ENCODE peak calls at places on chromosomes 11 and 22, in eight cellular contexts. One of them, this sample, is unnamed.

GRCh38 chr11:69049490-69049867 is 747 bp downstream of the TPCN2 start:
- DNase-seq in HAP-1: no peak
- DNase-seq in nephron progenitor cell: no peak
- DNase-seq in stimulated activated naive CD4-positive, alpha-beta T cell: no peak
- DNase-seq in GM10248: no peak
- DNase-seq in fibroblast of lung: no peak
- DNase-seq in myocyte: no peak
- DNase-seq in cardiac septum: no peak
- DNase-seq in this sample: no peak

GRCh38 chr11:47786373-47786772 is 19.2 kb upstream of the FNBP4 start:
- DNase-seq in HAP-1: peak; percentile 23
- DNase-seq in nephron progenitor cell: no peak
- DNase-seq in stimulated activated naive CD4-positive, alpha-beta T cell: no peak
- DNase-seq in GM10248: no peak
- DNase-seq in fibroblast of lung: peak; percentile 11
- DNase-seq in myocyte: peak; percentile 24
- DNase-seq in cardiac septum: no peak
- DNase-seq in this sample: no peak

GRCh38 chr11:120182790-120183491 is 27.9 kb upstream of the OAF start:
- DNase-seq in HAP-1: peak; percentile 68
- DNase-seq in nephron progenitor cell: peak; percentile 50
- DNase-seq in stimulated activated naive CD4-positive, alpha-beta T cell: no peak
- DNase-seq in GM10248: no peak
- DNase-seq in fibroblast of lung: no peak
- DNase-seq in myocyte: peak; percentile 35
- DNase-seq in cardiac septum: peak; percentile 67
- DNase-seq in this sample: peak; percentile 51

GRCh38 chr11:69293087-69293486 is 868 bp upstream of the MYEOV start:
- DNase-seq in HAP-1: no peak
- DNase-seq in nephron progenitor cell: no peak
- DNase-seq in stimulated activated naive CD4-positive, alpha-beta T cell: no peak
- DNase-seq in GM10248: no peak
- DNase-seq in fibroblast of lung: no peak
- DNase-seq in myocyte: no peak
- DNase-seq in cardiac septum: no peak
- DNase-seq in this sample: peak; percentile 41

GRCh38 chr11:68261749-68262543 is 9.8 kb downstream of the C11orf24 start:
- DNase-seq in HAP-1: no peak
- DNase-seq in nephron progenitor cell: no peak
- DNase-seq in stimulated activated naive CD4-positive, alpha-beta T cell: no peak
- DNase-seq in GM10248: no peak
- DNase-seq in fibroblast of lung: no peak
- DNase-seq in myocyte: no peak
- DNase-seq in cardiac septum: no peak
- DNase-seq in this sample: no peak

GRCh38 chr22:46892866-46893265 is 130.4 kb downstream of the TBC1D22A start:
- DNase-seq in HAP-1: no peak
- DNase-seq in nephron progenitor cell: no peak
- DNase-seq in stimulated activated naive CD4-positive, alpha-beta T cell: no peak
- DNase-seq in GM10248: no peak
- DNase-seq in fibroblast of lung: no peak
- DNase-seq in myocyte: no peak
- DNase-seq in cardiac septum: no peak
- DNase-seq in this sample: no peak

GRCh38 chr11:20364412-20364792 is 888 bp downstream of the HTATIP2 start:
- DNase-seq in HAP-1: no peak
- DNase-seq in nephron progenitor cell: no peak
- DNase-seq in stimulated activated naive CD4-positive, alpha-beta T cell: no peak
- DNase-seq in GM10248: no peak
- DNase-seq in fibroblast of lung: no peak
- DNase-seq in myocyte: no peak
- DNase-seq in cardiac septum: no peak
- DNase-seq in this sample: no peak

GRCh38 chr11:33515347-33515746 is 185.3 kb downstream of the C11orf91 start:
- DNase-seq in HAP-1: no peak
- DNase-seq in nephron progenitor cell: no peak
- DNase-seq in stimulated activated naive CD4-positive, alpha-beta T cell: no peak
- DNase-seq in GM10248: peak; percentile 23
- DNase-seq in fibroblast of lung: no peak
- DNase-seq in myocyte: no peak
- DNase-seq in cardiac septum: peak; percentile 79
- DNase-seq in this sample: no peak

GRCh38 chr11:2194877-2195755 is 23.5 kb upstream of the TH start:
- DNase-seq in HAP-1: peak; percentile 79
- DNase-seq in nephron progenitor cell: peak; percentile 89
- DNase-seq in stimulated activated naive CD4-positive, alpha-beta T cell: peak; percentile 14
- DNase-seq in GM10248: peak; percentile 69
- DNase-seq in fibroblast of lung: peak; percentile 28
- DNase-seq in myocyte: peak; percentile 87
- DNase-seq in cardiac septum: no peak
- DNase-seq in this sample: peak; percentile 31

GRCh38 chr11:17026487-17027082 is 12.4 kb upstream of the PLEKHA7 start:
- DNase-seq in HAP-1: no peak
- DNase-seq in nephron progenitor cell: no peak
- DNase-seq in stimulated activated naive CD4-positive, alpha-beta T cell: no peak
- DNase-seq in GM10248: no peak
- DNase-seq in fibroblast of lung: no peak
- DNase-seq in myocyte: no peak
- DNase-seq in cardiac septum: no peak
- DNase-seq in this sample: no peak

GRCh38 chr11:112103446-112103845 is 16.8 kb downstream of the SDHD start:
- DNase-seq in HAP-1: no peak
- DNase-seq in nephron progenitor cell: no peak
- DNase-seq in stimulated activated naive CD4-positive, alpha-beta T cell: no peak
- DNase-seq in GM10248: no peak
- DNase-seq in fibroblast of lung: no peak
- DNase-seq in myocyte: no peak
- DNase-seq in cardiac septum: no peak
- DNase-seq in this sample: no peak

GRCh38 chr11:128341767-128342318 is 245.5 kb downstream of the ETS1 start:
- DNase-seq in HAP-1: no peak
- DNase-seq in nephron progenitor cell: no peak
- DNase-seq in stimulated activated naive CD4-positive, alpha-beta T cell: no peak
- DNase-seq in GM10248: no peak
- DNase-seq in fibroblast of lung: no peak
- DNase-seq in myocyte: no peak
- DNase-seq in cardiac septum: no peak
- DNase-seq in this sample: no peak

GRCh38 chr11:64331569-64332371 is 8.2 kb upstream of the CCDC88B start:
- DNase-seq in HAP-1: peak; percentile 76
- DNase-seq in nephron progenitor cell: no peak
- DNase-seq in stimulated activated naive CD4-positive, alpha-beta T cell: peak; percentile 32
- DNase-seq in GM10248: peak; percentile 79
- DNase-seq in fibroblast of lung: peak; percentile 86
- DNase-seq in myocyte: peak; percentile 90
- DNase-seq in cardiac septum: peak; percentile 90
- DNase-seq in this sample: peak; percentile 97

GRCh38 chr11:66264893-66265292 is 3.5 kb upstream of the RAB1B start:
- DNase-seq in HAP-1: peak; percentile 68
- DNase-seq in nephron progenitor cell: peak; percentile 44
- DNase-seq in stimulated activated naive CD4-positive, alpha-beta T cell: no peak
- DNase-seq in GM10248: no peak
- DNase-seq in fibroblast of lung: no peak
- DNase-seq in myocyte: no peak
- DNase-seq in cardiac septum: no peak
- DNase-seq in this sample: no peak

GRCh38 chr11:133865466-133865865 is 20.2 kb upstream of the SPATA19 start:
- DNase-seq in HAP-1: no peak
- DNase-seq in nephron progenitor cell: no peak
- DNase-seq in stimulated activated naive CD4-positive, alpha-beta T cell: no peak
- DNase-seq in GM10248: no peak
- DNase-seq in fibroblast of lung: no peak
- DNase-seq in myocyte: no peak
- DNase-seq in cardiac septum: no peak
- DNase-seq in this sample: no peak

GRCh38 chr11:12922418-12922817 is 86.7 kb upstream of the RASSF10 start:
- DNase-seq in HAP-1: no peak
- DNase-seq in nephron progenitor cell: no peak
- DNase-seq in stimulated activated naive CD4-positive, alpha-beta T cell: no peak
- DNase-seq in GM10248: no peak
- DNase-seq in fibroblast of lung: peak; percentile 44
- DNase-seq in myocyte: no peak
- DNase-seq in cardiac septum: no peak
- DNase-seq in this sample: no peak

GRCh38 chr11:128886401-128887119 is 4.6 kb upstream of the KCNJ5 start:
- DNase-seq in HAP-1: peak; percentile 54
- DNase-seq in nephron progenitor cell: peak; percentile 35
- DNase-seq in stimulated activated naive CD4-positive, alpha-beta T cell: no peak
- DNase-seq in GM10248: no peak
- DNase-seq in fibroblast of lung: no peak
- DNase-seq in myocyte: no peak
- DNase-seq in cardiac septum: no peak
- DNase-seq in this sample: no peak

GRCh38 chr22:43435851-43436535 is 24.2 kb downstream of the MPPED1 start:
- DNase-seq in HAP-1: no peak
- DNase-seq in nephron progenitor cell: no peak
- DNase-seq in stimulated activated naive CD4-positive, alpha-beta T cell: no peak
- DNase-seq in GM10248: no peak
- DNase-seq in fibroblast of lung: no peak
- DNase-seq in myocyte: no peak
- DNase-seq in cardiac septum: peak; percentile 59
- DNase-seq in this sample: peak; percentile 87

GRCh38 chr11:46674463-46675287 is 25.7 kb downstream of the ARHGAP1 start:
- DNase-seq in HAP-1: peak; percentile 54
- DNase-seq in nephron progenitor cell: peak; percentile 43
- DNase-seq in stimulated activated naive CD4-positive, alpha-beta T cell: no peak
- DNase-seq in GM10248: no peak
- DNase-seq in fibroblast of lung: no peak
- DNase-seq in myocyte: peak; percentile 95
- DNase-seq in cardiac septum: peak; percentile 17
- DNase-seq in this sample: no peak

GRCh38 chr11:64765291-64765803 is 5.6 kb upstream of the PYGM start:
- DNase-seq in HAP-1: peak; percentile 51
- DNase-seq in nephron progenitor cell: peak; percentile 33
- DNase-seq in stimulated activated naive CD4-positive, alpha-beta T cell: no peak
- DNase-seq in GM10248: no peak
- DNase-seq in fibroblast of lung: no peak
- DNase-seq in myocyte: no peak
- DNase-seq in cardiac septum: peak; percentile 68
- DNase-seq in this sample: no peak

GRCh38 chr11:45301537-45302246 is 15.6 kb upstream of the SYT13 start:
- DNase-seq in HAP-1: no peak
- DNase-seq in nephron progenitor cell: no peak
- DNase-seq in stimulated activated naive CD4-positive, alpha-beta T cell: no peak
- DNase-seq in GM10248: no peak
- DNase-seq in fibroblast of lung: no peak
- DNase-seq in myocyte: no peak
- DNase-seq in cardiac septum: peak; percentile 53
- DNase-seq in this sample: no peak

GRCh38 chr11:134223066-134223465 is 701 bp downstream of the NCAPD3 start:
- DNase-seq in HAP-1: peak; percentile 48
- DNase-seq in nephron progenitor cell: no peak
- DNase-seq in stimulated activated naive CD4-positive, alpha-beta T cell: no peak
- DNase-seq in GM10248: no peak
- DNase-seq in fibroblast of lung: no peak
- DNase-seq in myocyte: no peak
- DNase-seq in cardiac septum: no peak
- DNase-seq in this sample: no peak

GRCh38 chr22:20442485-20443284 is 5.1 kb upstream of the SCARF2 start:
- DNase-seq in HAP-1: no peak
- DNase-seq in nephron progenitor cell: no peak
- DNase-seq in stimulated activated naive CD4-positive, alpha-beta T cell: no peak
- DNase-seq in GM10248: no peak
- DNase-seq in fibroblast of lung: no peak
- DNase-seq in myocyte: no peak
- DNase-seq in cardiac septum: no peak
- DNase-seq in this sample: no peak

GRCh38 chr11:59573216-59573615 is 42.4 kb downstream of the OSBP start:
- DNase-seq in HAP-1: no peak
- DNase-seq in nephron progenitor cell: no peak
- DNase-seq in stimulated activated naive CD4-positive, alpha-beta T cell: no peak
- DNase-seq in GM10248: no peak
- DNase-seq in fibroblast of lung: peak; percentile 94
- DNase-seq in myocyte: peak; percentile 56
- DNase-seq in cardiac septum: no peak
- DNase-seq in this sample: no peak

GRCh38 chr11:62896049-62896448 is 15.4 kb downstream of the SLC3A2 start:
- DNase-seq in HAP-1: no peak
- DNase-seq in nephron progenitor cell: no peak
- DNase-seq in stimulated activated naive CD4-positive, alpha-beta T cell: no peak
- DNase-seq in GM10248: no peak
- DNase-seq in fibroblast of lung: no peak
- DNase-seq in myocyte: no peak
- DNase-seq in cardiac septum: no peak
- DNase-seq in this sample: no peak

GRCh38 chr11:61007971-61008896 is 36.8 kb downstream of the CD6 start:
- DNase-seq in HAP-1: no peak
- DNase-seq in nephron progenitor cell: peak; percentile 73
- DNase-seq in stimulated activated naive CD4-positive, alpha-beta T cell: peak; percentile 30
- DNase-seq in GM10248: no peak
- DNase-seq in fibroblast of lung: no peak
- DNase-seq in myocyte: no peak
- DNase-seq in cardiac septum: no peak
- DNase-seq in this sample: no peak

GRCh38 chr11:45336136-45336535 is 50.0 kb upstream of the SYT13 start:
- DNase-seq in HAP-1: no peak
- DNase-seq in nephron progenitor cell: no peak
- DNase-seq in stimulated activated naive CD4-positive, alpha-beta T cell: no peak
- DNase-seq in GM10248: no peak
- DNase-seq in fibroblast of lung: no peak
- DNase-seq in myocyte: no peak
- DNase-seq in cardiac septum: no peak
- DNase-seq in this sample: no peak

GRCh38 chr11:68469122-68469521 is 8.6 kb downstream of the PPP6R3 start:
- DNase-seq in HAP-1: no peak
- DNase-seq in nephron progenitor cell: no peak
- DNase-seq in stimulated activated naive CD4-positive, alpha-beta T cell: no peak
- DNase-seq in GM10248: no peak
- DNase-seq in fibroblast of lung: peak; percentile 48
- DNase-seq in myocyte: no peak
- DNase-seq in cardiac septum: no peak
- DNase-seq in this sample: no peak